ENCODE peak calls at places on chromosomes 16 and 17, in five cellular contexts. R, X, E, Y and C are unnamed samples. For H3K4me1 and H3K79me2, the result is how much of the 10 kb centered on the place peaks cover.

GRCh38 chr17:38916771-38917170 is 8.6 kb upstream of the LASP1NB start:
- DNase-seq in R (no peak), X (no peak), E (no peak), Y (no peak), C (no peak)

GRCh38 chr16:53052519-53053501 is at the start of gene CHD9NB:
- DNase-seq in R (no peak), X (no peak), E (peak), Y (no peak), C (peak)

GRCh38 chr17:31392856-31393748 is 1.6 kb downstream of the RAB11FIP4 start:
- DNase-seq in R (no peak), X (no peak), E (no peak), Y (no peak), C (no peak)

GRCh38 chr17:62724398-62725146 is 83.5 kb downstream of the MARCHF10 start:
- DNase-seq in R (no peak), X (peak), E (no peak), Y (no peak), C (no peak)

GRCh38 chr17:44367219-44367618 is 3.6 kb upstream of the FAM171A2 start:
- DNase-seq in R (no peak), X (no peak), E (no peak), Y (no peak), C (no peak)

GRCh38 chr16:88340755-88341150 is 42.0 kb upstream of the ZNF469 start:
- DNase-seq in R (no peak), X (no peak), E (no peak), Y (no peak), C (no peak)

GRCh38 chr17:76451480-76451879 is 1.5 kb downstream of the UBE2O start:
- DNase-seq in R (no peak), X (no peak), E (no peak), Y (no peak), C (no peak)

GRCh38 chr17:76597156-76598003 is 11.7 kb upstream of the ST6GALNAC2 start:
- DNase-seq in R (no peak), X (peak), E (peak), Y (no peak), C (no peak)

GRCh38 chr16:88581033-88581432 is 10.8 kb downstream of the ZC3H18 start:
- DNase-seq in R (no peak), X (no peak), E (no peak), Y (no peak), C (no peak)

GRCh38 chr16:49749816-49750215 is 106.1 kb downstream of the ZNF423 start:
- DNase-seq in R (no peak), X (no peak), E (no peak), Y (no peak), C (peak)

DNA sequence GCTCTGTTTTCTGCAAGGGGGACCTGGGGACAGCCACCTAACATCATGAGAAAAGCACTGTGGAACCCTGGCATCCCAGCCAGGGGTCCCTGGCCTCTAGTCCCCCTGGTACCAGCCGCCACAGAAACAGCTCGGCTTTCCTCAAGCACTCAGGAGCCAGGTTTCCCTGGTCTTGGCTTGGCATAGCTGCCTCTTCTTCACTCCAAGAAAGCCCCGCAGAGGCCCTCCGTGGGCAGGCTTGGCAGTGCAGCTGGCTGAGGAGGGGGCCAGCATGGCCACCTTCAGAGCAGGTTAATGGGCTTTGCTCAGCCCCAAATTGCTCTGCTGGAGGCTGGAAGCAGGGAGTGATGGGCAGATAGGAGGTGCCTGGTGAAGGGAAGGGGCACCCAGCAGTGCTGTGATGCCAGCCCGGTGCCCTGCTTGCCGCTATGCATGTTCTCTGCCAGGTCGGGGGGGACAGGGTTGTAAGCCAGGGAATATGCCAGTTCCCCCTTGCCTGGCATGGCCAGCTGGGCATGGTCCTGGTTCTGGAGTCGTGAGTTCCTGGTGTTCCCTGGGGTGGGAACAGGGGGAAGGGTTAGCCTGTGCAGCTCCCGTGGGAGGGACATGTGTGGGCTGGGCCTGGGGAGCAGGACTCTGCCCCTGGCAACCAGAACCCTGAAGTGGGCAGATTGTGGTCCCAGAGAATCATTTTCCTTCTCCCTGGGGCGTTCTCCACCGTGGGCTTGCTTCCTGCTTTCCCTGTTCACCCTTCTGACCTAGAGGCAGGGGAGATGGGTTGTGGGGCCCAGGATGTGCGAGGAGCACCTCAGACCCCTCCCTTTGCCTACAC is 3.2 kb downstream of the ANKRD13B start:
- DNase-seq in R (no peak), X (no peak), E (no peak), Y (no peak), C (no peak)
- H3K4me1 ChIP-seq in R (under half), X (under half), E (half or more), Y (half or more), C (half or more)

GRCh38 chr17:2683912-2684311 is 27.7 kb downstream of the CLUH start:
- DNase-seq in R (no peak), X (no peak), E (no peak), Y (no peak), C (no peak)
- H3K79me2 ChIP-seq in R (under half), X (under half), E (under half), Y (under half), C (under half)

GRCh38 chr16:85952197-85952596 is 53.2 kb downstream of the IRF8 start:
- DNase-seq in R (no peak), X (no peak), E (no peak), Y (no peak), C (no peak)
- TF ChIP-seq EP300 in R (no peak), X (no peak), E (no peak), Y (no peak), C (no peak)

GRCh38 chr16:57009641-57010170 is 20.3 kb downstream of the NLRC5 start:
- DNase-seq in R (no peak), X (no peak), E (no peak), Y (no peak), C (no peak)

GRCh38 chr16:57008440-57008839 is 19.1 kb downstream of the NLRC5 start:
- DNase-seq in R (no peak), X (no peak), E (no peak), Y (no peak), C (no peak)

GRCh38 chr16:57013268-57013667 is 23.9 kb downstream of the NLRC5 start:
- DNase-seq in R (no peak), X (no peak), E (no peak), Y (no peak), C (no peak)

GRCh38 chr16:57013902-57014301 is 24.5 kb downstream of the NLRC5 start:
- DNase-seq in R (no peak), X (no peak), E (no peak), Y (no peak), C (no peak)

GRCh38 chr16:57012353-57012752 is 23.0 kb downstream of the NLRC5 start:
- DNase-seq in R (no peak), X (no peak), E (no peak), Y (no peak), C (no peak)
- H3K4me1 ChIP-seq in R (under half), X (half or more), E (under half), Y (under half), C (under half)

DNA sequence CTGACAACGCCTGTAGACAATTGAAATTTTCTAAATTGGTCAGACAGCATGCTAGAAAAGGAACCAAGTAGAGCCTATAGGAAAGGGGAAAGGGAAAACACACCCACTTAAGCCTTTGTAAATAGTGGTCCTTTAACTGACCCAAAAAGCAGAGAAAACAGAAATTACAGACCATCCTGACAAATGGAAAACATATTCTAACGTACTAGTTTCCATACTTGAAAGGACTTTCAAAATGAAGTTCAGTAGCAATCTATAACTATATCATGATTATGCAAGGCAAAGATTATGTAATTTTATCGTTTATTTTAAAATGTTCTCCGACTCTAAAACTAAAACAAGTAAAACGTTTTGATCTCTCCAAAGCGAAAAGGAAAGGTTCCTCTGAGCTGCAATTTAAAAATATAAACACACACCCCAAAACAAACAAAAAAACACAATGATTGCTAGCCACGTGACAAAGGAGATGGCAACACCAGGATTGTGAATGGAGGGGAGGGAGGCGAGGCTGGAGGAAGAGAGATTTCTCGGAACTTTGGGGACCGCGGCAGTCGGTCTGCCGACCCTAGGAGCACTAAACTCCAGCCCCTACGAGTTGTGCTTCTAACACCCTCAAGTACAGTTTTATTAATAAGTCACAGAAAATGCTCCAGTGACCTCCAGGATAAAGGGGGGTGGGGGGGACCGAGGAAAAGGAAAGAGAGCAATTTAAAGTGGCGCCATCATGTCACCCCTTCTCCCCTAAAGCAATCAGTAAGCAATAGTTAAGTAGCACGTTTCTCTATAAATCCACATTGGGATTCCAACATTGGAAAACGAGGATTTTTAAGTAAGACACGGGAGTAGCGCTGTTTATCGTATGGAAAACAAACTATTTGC is 1.7 kb downstream of the KANSL1 start:
- DNase-seq in R (no peak), X (no peak), E (peak), Y (peak), C (peak)
- H3K79me2 ChIP-seq in R (half or more), X (half or more), E (half or more), Y (half or more), C (half or more)